ENCODE peak calls at places on chromosomes 13 and 19, in eight cellular contexts. K is lower leg skin, G is AG09319, H is globus pallidus, D is RCC 7860, U is hippocampal formation, W is fibroblast of gingiva, V is ELR. Q is an unnamed sample.

GRCh38 chr13:110412132-110412912 is 105.2 kb downstream of the COL4A2 start:
- DNase-seq in K (peak), G (peak), H (peak), D (peak), U (peak), W (peak), V (peak), Q (peak)

GRCh38 chr13:44058586-44059238 is 179.0 kb downstream of the LACC1 start:
- DNase-seq in K (no peak), G (no peak), H (no peak), D (no peak), U (no peak), W (no peak), V (no peak), Q (no peak)

GRCh38 chr13:104764600-104764999 is 1698.4 kb upstream of the SLC10A2 start:
- DNase-seq in K (peak), G (no peak), H (no peak), D (no peak), U (no peak), W (no peak), V (no peak), Q (no peak)

GRCh38 chr13:42899266-42899665 is 92.8 kb downstream of the EPSTI1 start:
- DNase-seq in K (no peak), G (no peak), H (no peak), D (no peak), U (no peak), W (no peak), V (no peak), Q (no peak)

GRCh38 chr19:7904074-7905020 is 670 bp downstream of the MAP2K7 start:
- DNase-seq in K (peak), G (no peak), H (no peak), D (no peak), U (no peak), W (no peak), V (peak), Q (no peak)

GRCh38 chr13:83780201-83780600 is 102.1 kb downstream of the SLITRK1 start:
- DNase-seq in K (no peak), G (no peak), H (no peak), D (peak), U (no peak), W (no peak), V (peak), Q (peak)

GRCh38 chr19:41424335-41425173 is 2.6 kb downstream of the B3GNT8 start:
- DNase-seq in K (no peak), G (no peak), H (no peak), D (no peak), U (no peak), W (no peak), V (no peak), Q (no peak)

GRCh38 chr19:53810187-53810546 is 13.9 kb downstream of the NLRP12 start:
- DNase-seq in K (no peak), G (no peak), H (no peak), D (no peak), U (no peak), W (no peak), V (no peak), Q (no peak)

GRCh38 chr13:102195566-102196462 is 206.0 kb downstream of the FGF14 start:
- DNase-seq in K (no peak), G (no peak), H (peak), D (no peak), U (no peak), W (peak), V (peak), Q (no peak)

GRCh38 chr19:18194554-18195238 is 1.7 kb downstream of the MPV17L2 start:
- DNase-seq in K (no peak), G (no peak), H (no peak), D (no peak), U (no peak), W (no peak), V (peak), Q (no peak)

GRCh38 chr19:37699057-37699456 is 20.5 kb downstream of the ZNF607 start:
- DNase-seq in K (no peak), G (no peak), H (no peak), D (no peak), U (no peak), W (no peak), V (peak), Q (no peak)

GRCh38 chr19:15115080-15115479 is 7.9 kb downstream of the SYDE1 start:
- DNase-seq in K (no peak), G (no peak), H (peak), D (no peak), U (no peak), W (peak), V (no peak), Q (no peak)

GRCh38 chr13:20190481-20191310 is 2.0 kb downstream of the GJB2 start:
- DNase-seq in K (no peak), G (no peak), H (no peak), D (peak), U (no peak), W (no peak), V (peak), Q (peak)

GRCh38 chr19:12581100-12581499 is 29.5 kb downstream of the ZNF490 start:
- DNase-seq in K (no peak), G (no peak), H (no peak), D (peak), U (no peak), W (no peak), V (no peak), Q (no peak)

GRCh38 chr19:31002852-31003251 is 346.4 kb downstream of the TSHZ3 start:
- DNase-seq in K (no peak), G (no peak), H (no peak), D (no peak), U (no peak), W (no peak), V (peak), Q (no peak)

GRCh38 chr13:90352763-90353162 is 994.7 kb upstream of the MIR17HG start:
- DNase-seq in K (no peak), G (no peak), H (no peak), D (no peak), U (no peak), W (no peak), V (no peak), Q (no peak)

GRCh38 chr19:3366761-3367571 is 583 bp downstream of the NFIC start:
- DNase-seq in K (peak), G (no peak), H (peak), D (peak), U (peak), W (no peak), V (peak), Q (no peak)

GRCh38 chr19:3409346-3410064 is 43.1 kb downstream of the NFIC start:
- DNase-seq in K (peak), G (no peak), H (no peak), D (no peak), U (no peak), W (peak), V (no peak), Q (no peak)

GRCh38 chr13:93249259-93249917 is 22.8 kb downstream of the GPC6 start:
- DNase-seq in K (no peak), G (no peak), H (no peak), D (peak), U (no peak), W (peak), V (peak), Q (peak)

GRCh38 chr19:30156646-30157045 is 214.6 kb downstream of the URI1 start:
- DNase-seq in K (no peak), G (no peak), H (no peak), D (no peak), U (no peak), W (no peak), V (no peak), Q (no peak)

GRCh38 chr19:39126593-39127187 is 1.1 kb downstream of the PAK4 start:
- DNase-seq in K (no peak), G (no peak), H (no peak), D (peak), U (no peak), W (peak), V (peak), Q (peak)

GRCh38 chr19:49425922-49426592 is 869 bp downstream of the GFY start:
- DNase-seq in K (no peak), G (no peak), H (no peak), D (no peak), U (no peak), W (no peak), V (peak), Q (no peak)

GRCh38 chr13:63605962-63606361 is 2190.3 kb upstream of the PCDH20 start:
- DNase-seq in K (no peak), G (no peak), H (no peak), D (no peak), U (no peak), W (no peak), V (peak), Q (no peak)

GRCh38 chr13:95643471-95643813 is 1.1 kb downstream of the DZIP1 start:
- DNase-seq in K (no peak), G (no peak), H (no peak), D (no peak), U (no peak), W (peak), V (peak), Q (no peak)

GRCh38 chr19:55014714-55015113 is 23.4 kb downstream of the GP6 start:
- DNase-seq in K (no peak), G (no peak), H (no peak), D (no peak), U (no peak), W (no peak), V (no peak), Q (no peak)

GRCh38 chr19:34104099-34104498 is 68.2 kb upstream of the LSM14A start:
- DNase-seq in K (no peak), G (no peak), H (no peak), D (no peak), U (no peak), W (no peak), V (no peak), Q (no peak)

GRCh38 chr19:45574526-45574925 is 10.1 kb downstream of the OPA3 start:
- DNase-seq in K (no peak), G (no peak), H (no peak), D (no peak), U (no peak), W (no peak), V (no peak), Q (no peak)

GRCh38 chr19:11848200-11848593 is 329 bp upstream of the ZNF439 start:
- DNase-seq in K (no peak), G (no peak), H (no peak), D (no peak), U (no peak), W (no peak), V (no peak), Q (no peak)

GRCh38 chr13:30116379-30116778 is 191.0 kb downstream of the KATNAL1 start:
- DNase-seq in K (no peak), G (no peak), H (no peak), D (no peak), U (no peak), W (no peak), V (no peak), Q (no peak)

GRCh38 chr19:19226663-19227062 is 14.9 kb downstream of the NCAN start:
- DNase-seq in K (no peak), G (no peak), H (no peak), D (no peak), U (no peak), W (no peak), V (no peak), Q (no peak)

GRCh38 chr19:40279761-40280607 is 5.2 kb downstream of the AKT2 start:
- DNase-seq in K (no peak), G (no peak), H (no peak), D (no peak), U (no peak), W (no peak), V (no peak), Q (no peak)

GRCh38 chr13:99895428-99895998 is 76.1 kb downstream of the ZIC5 start:
- DNase-seq in K (no peak), G (no peak), H (no peak), D (no peak), U (no peak), W (no peak), V (no peak), Q (no peak)

GRCh38 chr13:70128098-70128497 is 19.8 kb upstream of the KLHL1 start:
- DNase-seq in K (no peak), G (no peak), H (no peak), D (no peak), U (no peak), W (no peak), V (no peak), Q (no peak)

GRCh38 chr13:22298530-22298929 is 627.7 kb downstream of the FGF9 start:
- DNase-seq in K (no peak), G (no peak), H (no peak), D (no peak), U (no peak), W (no peak), V (no peak), Q (no peak)

GRCh38 chr13:32911506-32911905 is 104.7 kb upstream of the KL start:
- DNase-seq in K (no peak), G (no peak), H (peak), D (peak), U (no peak), W (peak), V (peak), Q (peak)

GRCh38 chr13:112940236-112940635 is 28.8 kb upstream of the MCF2L start:
- DNase-seq in K (no peak), G (no peak), H (peak), D (no peak), U (peak), W (no peak), V (peak), Q (no peak)

Q was measured in kidney glomerular epithelial cell.